ENCODE peak calls at places on chromosomes 13 and 19, in five cellular contexts. L is H9, K is mesendoderm, B is H1, V is IMR-90. E is an unnamed sample.

GRCh38 chr13:48829536-48829935 is 146.2 kb upstream of the FNDC3A start:
- DNase-seq in K (no peak), B (no peak), L (no peak), V (no peak), E (no peak)

GRCh38 chr13:30718661-30719520 is 16.5 kb upstream of the ALOX5AP start:
- DNase-seq in V (peak; percentile 95), L (no peak), B (no peak), K (no peak), E (no peak)

GRCh38 chr19:37975071-37975470 is 68.1 kb downstream of the SIPA1L3 start:
- DNase-seq in L (no peak), V (no peak), K (no peak), B (no peak), E (no peak)

GRCh38 chr13:37652596-37652995 is 54.0 kb upstream of the POSTN start:
- DNase-seq in V (peak; percentile 58), K (no peak), L (no peak), B (no peak), E (no peak)

GRCh38 chr13:59099182-59099950 is 1064.4 kb downstream of the DIAPH3 start:
- DNase-seq in V (peak; percentile 69), K (peak; percentile 25), L (no peak), B (no peak), E (peak; percentile 37)

GRCh38 chr13:21753117-21753729 is 82.3 kb downstream of the FGF9 start:
- DNase-seq in V (no peak), K (no peak), L (no peak), B (no peak), E (no peak)

GRCh38 chr19:31315621-31316011 is 33.6 kb downstream of the TSHZ3 start:
- DNase-seq in K (no peak), V (no peak), L (no peak), B (no peak), E (no peak)

GRCh38 chr13:74226791-74227475 is 92.7 kb upstream of the KLF12 start:
- DNase-seq in L (no peak), K (no peak), V (peak; percentile 75), B (no peak), E (no peak)

GRCh38 chr19:48794291-48794690 is 16.5 kb downstream of the BCAT2 start:
- DNase-seq in L (no peak), K (no peak), V (no peak), B (no peak), E (no peak)

GRCh38 chr13:98033277-98034247 is 80.1 kb downstream of the IPO5 start:
- DNase-seq in K (peak; percentile 74), B (no peak), V (peak; percentile 44), L (no peak), E (peak; percentile 24)

GRCh38 chr19:47305309-47305751 is 4.3 kb upstream of the C5AR1 start:
- DNase-seq in K (peak; percentile 78), B (peak; percentile 96), L (peak; percentile 78), V (peak; percentile 90), E (peak; percentile 59)

GRCh38 chr19:14167013-14167593 is 30.7 kb upstream of the ASF1B start:
- DNase-seq in V (no peak), L (no peak), B (no peak), K (no peak), E (no peak)

GRCh38 chr19:5170329-5170745 is 170.3 kb downstream of the PTPRS start:
- DNase-seq in V (no peak), K (peak; percentile 35), L (peak; percentile 76), B (peak; percentile 95), E (no peak)

GRCh38 chr19:2223959-2224358 is 12.2 kb downstream of the PLEKHJ1 start:
- DNase-seq in L (no peak), B (no peak), K (no peak), V (no peak), E (no peak)

GRCh38 chr19:8120636-8121480 is 28.5 kb downstream of the FBN3 start:
- DNase-seq in B (peak; percentile 56), L (peak; percentile 85), K (peak; percentile 67), V (no peak), E (no peak)

GRCh38 chr19:44142014-44142523 is 715 bp downstream of the ZNF234 start:
- DNase-seq in L (no peak), V (peak; percentile 42), B (peak; percentile 45), K (no peak), E (no peak)

GRCh38 chr13:24851546-24851945 is 87.6 kb downstream of the RNF17 start:
- DNase-seq in K (no peak), L (no peak), V (peak; percentile 61), B (no peak), E (no peak)

GRCh38 chr13:83085186-83085900 is 796.9 kb downstream of the SLITRK1 start:
- DNase-seq in V (peak; percentile 69), K (no peak), B (no peak), L (no peak), E (no peak)

GRCh38 chr19:21680679-21681078 is 86.7 kb downstream of the ZNF100 start:
- DNase-seq in B (no peak), K (no peak), V (no peak), L (no peak), E (no peak)

GRCh38 chr19:56110515-56111448 is 10.3 kb downstream of the ZNF787 start:
- DNase-seq in L (no peak), V (peak; percentile 39), K (no peak), B (no peak), E (no peak)

GRCh38 chr13:48828962-48829405 is 146.7 kb upstream of the FNDC3A start:
- DNase-seq in L (peak; percentile 38), K (peak; percentile 79), B (no peak), V (peak; percentile 32), E (no peak)

GRCh38 chr13:26539738-26540292 is 17.7 kb upstream of the WASF3 start:
- DNase-seq in K (no peak), L (no peak), V (no peak), B (no peak), E (no peak)

GRCh38 chr19:54147676-54148075 is 10.1 kb downstream of the CNOT3 start:
- DNase-seq in L (no peak), V (peak; percentile 28), B (no peak), K (no peak), E (no peak)

GRCh38 chr13:40026174-40026585 is 370.7 kb downstream of the COG6 start:
- DNase-seq in L (no peak), K (no peak), B (no peak), V (peak; percentile 11), E (no peak)

GRCh38 chr13:26019881-26020535 is 31.8 kb downstream of the SHISA2 start:
- DNase-seq in B (peak; percentile 33), K (no peak), L (no peak), V (peak; percentile 63), E (no peak)

GRCh38 chr19:54462713-54463530 is 656 bp downstream of the LENG9 start:
- DNase-seq in V (peak; percentile 46), L (peak; percentile 81), B (peak; percentile 83), K (peak; percentile 87), E (peak; percentile 59)

GRCh38 chr13:50291611-50292010 is 276.4 kb downstream of the KCNRG start:
- DNase-seq in B (no peak), L (no peak), V (no peak), K (no peak), E (no peak)

GRCh38 chr13:80276371-80277289 is 64.3 kb downstream of the SPRY2 start:
- DNase-seq in B (no peak), L (no peak), V (peak; percentile 23), K (peak; percentile 45), E (peak; percentile 93)

GRCh38 chr19:4638330-4638729 is 986 bp upstream of the TNFAIP8L1 start:
- DNase-seq in V (no peak), B (no peak), K (no peak), L (no peak), E (no peak)

GRCh38 chr19:315811-316210 is 24.6 kb upstream of the PLPP2 start:
- DNase-seq in V (no peak), B (no peak), L (no peak), K (no peak), E (no peak)

DNA sequence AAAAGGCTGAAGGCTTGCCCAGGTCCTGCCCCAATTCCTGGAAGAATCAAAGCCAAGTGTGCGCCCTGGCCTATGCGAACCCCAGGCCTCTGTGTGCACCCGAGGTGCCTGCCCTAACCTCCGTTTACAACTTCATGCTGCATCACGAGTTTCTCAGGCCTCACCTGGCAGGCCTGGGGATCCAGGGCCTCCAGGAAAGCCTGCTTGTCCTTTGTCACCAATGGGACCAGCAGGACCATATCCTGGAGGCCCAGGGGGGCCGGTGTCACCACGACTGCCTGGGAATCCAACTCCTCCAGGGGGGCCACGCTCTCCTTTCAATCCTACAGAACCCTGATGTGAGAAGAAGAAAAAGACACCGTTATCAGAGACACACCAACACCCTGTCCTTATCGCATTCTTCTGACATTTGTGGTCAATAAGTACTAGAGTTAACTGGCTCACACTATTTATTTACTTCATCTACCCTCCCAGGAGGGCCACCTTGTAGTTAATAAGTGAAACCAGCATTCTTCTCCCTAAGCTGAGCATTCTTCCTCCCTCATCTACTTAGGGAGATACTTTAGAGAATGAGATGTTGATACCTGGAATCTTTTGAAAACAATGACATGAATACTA is 120.6 kb downstream of the COL4A1 start:
- DNase-seq in B (no peak), V (no peak), K (peak; percentile 84), L (no peak), E (no peak)
- H2BK5ac ChIP-seq in B (no peak overlapping the region), V (peak overlapping the region; percentile 48), K (no peak overlapping the region), L (no peak overlapping the region), E (peak overlapping the region; percentile 8)

GRCh38 chr13:33721719-33722118 is 96.2 kb upstream of the RFC3 start:
- DNase-seq in L (no peak), V (peak; percentile 62), K (no peak), B (no peak), E (no peak)
- H2BK5ac ChIP-seq in L (no peak overlapping the region), V (peak overlapping the region; percentile 62), K (no peak overlapping the region), B (no peak overlapping the region), E (no peak overlapping the region)

DNA sequence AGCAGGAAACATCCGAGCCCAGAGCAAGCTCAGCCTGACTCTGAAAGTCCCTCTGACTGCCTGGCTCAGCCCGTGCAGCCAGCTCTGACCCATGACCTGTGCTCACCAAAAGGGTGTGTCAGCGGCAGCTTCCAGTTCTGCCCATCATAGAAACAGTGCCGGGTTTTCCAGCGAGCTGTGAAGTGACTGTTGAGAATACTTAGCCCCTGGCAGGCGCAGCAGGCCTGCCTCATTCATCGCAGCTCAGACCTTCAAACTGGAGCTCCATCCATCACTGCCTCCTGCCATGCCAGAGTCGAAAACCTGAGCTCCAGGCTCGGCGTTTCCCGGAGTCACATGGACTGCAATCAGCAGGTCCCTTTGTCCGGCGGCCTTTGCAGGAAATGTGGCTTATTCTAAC is 16.3 kb upstream of the GSX1 start:
- DNase-seq in V (no peak), L (peak; percentile 45), B (no peak), K (no peak), E (no peak)
- H2BK5ac ChIP-seq in V (no peak overlapping the region), L (no peak overlapping the region), B (no peak overlapping the region), K (no peak overlapping the region), E (no peak overlapping the region)

DNA sequence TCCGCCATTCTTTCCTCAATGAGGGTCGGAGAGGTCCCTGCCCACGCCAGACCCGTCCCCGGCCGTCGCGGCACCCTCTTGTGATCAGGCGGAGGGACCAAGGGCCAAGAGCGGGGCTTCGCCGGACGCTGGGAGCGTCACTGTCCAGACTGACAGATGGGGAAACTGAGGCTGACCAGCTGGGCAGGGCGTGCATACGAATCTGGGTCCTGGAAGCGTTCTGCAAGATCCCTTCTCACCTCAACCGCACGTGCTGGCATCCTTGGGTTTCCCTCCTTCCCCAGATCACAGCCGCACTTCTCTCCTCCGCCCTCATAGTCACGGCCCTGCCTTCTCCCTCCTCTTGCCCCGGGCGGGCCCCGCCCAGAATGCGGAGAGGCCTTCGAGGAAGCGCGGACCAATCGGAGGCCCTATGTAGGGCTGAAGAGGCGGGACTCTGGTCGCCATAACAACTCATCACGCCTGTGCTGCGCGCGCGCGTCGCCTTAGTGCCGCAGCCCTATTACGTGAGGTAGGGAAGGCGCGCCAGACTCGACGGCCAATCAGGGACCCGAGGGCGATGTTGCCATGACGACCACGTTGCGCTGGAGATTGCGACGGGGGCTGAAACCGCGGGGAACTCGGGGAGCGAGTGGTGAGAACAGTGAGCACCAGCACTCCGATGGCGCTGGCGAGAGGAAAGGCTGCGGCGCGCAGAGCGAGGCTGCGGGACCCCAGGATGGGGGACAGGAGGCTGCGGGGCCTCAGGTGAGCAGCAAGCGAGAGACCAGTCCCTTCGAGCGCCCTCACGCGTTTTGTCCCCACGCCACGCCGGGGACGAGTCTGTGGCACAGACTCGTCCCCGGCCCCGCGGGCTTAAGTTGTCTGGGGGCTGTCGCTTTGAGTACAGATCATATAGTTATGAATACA is 5.7 kb downstream of the RNF225 start:
- DNase-seq in B (peak; percentile 97), K (peak; percentile 100), L (peak; percentile 100), V (peak; percentile 99), E (peak; percentile 99)
- H2BK5ac ChIP-seq in B (peak overlapping the region; percentile 71), K (no peak overlapping the region), L (no peak overlapping the region), V (peak overlapping the region; percentile 48), E (peak overlapping the region; percentile 78)

E was measured in neuronal stem cell.